ENCODE peak calls at places on chromosomes 5 and 9, in seven cellular contexts. I is cerebellum, F is Panc1, G is NCI-H1694 treated with DMSO at 0.1 percent for 48 hours, T is progenitor cell of endocrine pancreas, E is bronchial epithelial cell, N is putamen. O is an unnamed sample.

GRCh38 chr5:44390332-44390731 is 1.1 kb upstream of the FGF10 start:
- DNase-seq in N (no peak), T (no peak), E (no peak), G (no peak), I (no peak), F (no peak), O (no peak)

GRCh38 chr5:68335075-68335474 is 119.5 kb downstream of the PIK3R1 start:
- DNase-seq in I (no peak), F (no peak), E (no peak), G (no peak), T (no peak), N (no peak), O (no peak)

GRCh38 chr9:125239631-125240597 is 1.2 kb downstream of the HSPA5 start:
- DNase-seq in E (no peak), T (no peak), I (no peak), G (no peak), F (no peak), N (no peak), O (no peak)

GRCh38 chr5:65483474-65484346 is 2.0 kb upstream of the ADAMTS6 start:
- DNase-seq in T (no peak), N (peak; percentile 61), I (peak; percentile 13), F (peak; percentile 55), G (peak; percentile 75), E (peak; percentile 76), O (peak; percentile 65)

GRCh38 chr9:127188396-127188795 is 66.0 kb upstream of the ANGPTL2 start:
- DNase-seq in E (no peak), I (no peak), G (no peak), N (no peak), T (no peak), F (no peak), O (no peak)

GRCh38 chr9:110443146-110443877 is 105.6 kb upstream of the TXNDC8 start:
- DNase-seq in G (peak; percentile 90), N (no peak), I (no peak), F (no peak), T (no peak), E (peak; percentile 39), O (no peak)

GRCh38 chr5:39755986-39756385 is 331.2 kb upstream of the DAB2 start:
- DNase-seq in E (peak; percentile 74), F (peak; percentile 72), G (no peak), N (peak; percentile 17), I (no peak), T (no peak), O (no peak)

GRCh38 chr9:68643901-68644809 is 60.9 kb upstream of the PIP5K1B start:
- DNase-seq in N (no peak), G (no peak), I (no peak), F (no peak), T (no peak), E (no peak), O (no peak)

GRCh38 chr5:150286820-150287219 is 2.8 kb downstream of the CAMK2A start:
- DNase-seq in I (no peak), E (no peak), F (no peak), G (no peak), T (no peak), N (no peak), O (no peak)

GRCh38 chr5:56951946-56952691 is at the start of gene MIER3:
- DNase-seq in F (no peak), E (peak; percentile 49), N (peak; percentile 77), T (peak; percentile 66), I (peak; percentile 88), G (peak; percentile 31), O (peak; percentile 73)

GRCh38 chr9:78187763-78188495 is 47.9 kb upstream of the CEP78 start:
- DNase-seq in E (no peak), G (no peak), I (no peak), N (peak; percentile 38), T (no peak), F (no peak), O (no peak)

GRCh38 chr9:134595014-134595413 is 46.6 kb upstream of the COL5A1 start:
- DNase-seq in F (no peak), N (no peak), E (no peak), I (no peak), T (no peak), G (no peak), O (no peak)

GRCh38 chr5:10301842-10302610 is 5.7 kb downstream of the CMBL start:
- DNase-seq in E (peak; percentile 67), G (no peak), T (no peak), N (no peak), F (no peak), I (no peak), O (no peak)

GRCh38 chr5:61881821-61882220 is 424.2 kb upstream of the KIF2A start:
- DNase-seq in G (no peak), E (peak; percentile 49), N (peak; percentile 59), I (no peak), F (no peak), T (no peak), O (no peak)

GRCh38 chr9:87733273-87734054 is 7.5 kb downstream of the CTSL start:
- DNase-seq in N (no peak), E (no peak), G (no peak), I (no peak), F (no peak), T (no peak), O (no peak)

GRCh38 chr9:93667006-93667405 is 90.6 kb downstream of the PHF2 start:
- DNase-seq in T (no peak), I (no peak), N (no peak), E (no peak), F (no peak), G (no peak), O (no peak)

GRCh38 chr5:103402861-103403260 is 144.3 kb downstream of the MACIR start:
- DNase-seq in E (no peak), I (no peak), F (no peak), T (no peak), G (no peak), N (no peak), O (no peak)

GRCh38 chr5:172740483-172741205 is 30.4 kb downstream of the DUSP1 start:
- DNase-seq in F (no peak), I (no peak), G (peak; percentile 39), E (peak; percentile 90), T (no peak), N (no peak), O (no peak)

GRCh38 chr9:127422133-127422782 is 1.9 kb upstream of the ZNF79 start:
- DNase-seq in T (no peak), I (no peak), F (no peak), G (no peak), E (no peak), N (no peak), O (no peak)

GRCh38 chr9:138045541-138046490 is 168.2 kb downstream of the CACNA1B start:
- DNase-seq in I (peak; percentile 72), G (no peak), E (no peak), F (no peak), N (no peak), T (no peak), O (no peak)

GRCh38 chr5:76270214-76270613 is 132.9 kb upstream of the IQGAP2 start:
- DNase-seq in I (no peak), F (no peak), E (peak; percentile 83), G (no peak), N (no peak), T (no peak), O (no peak)

GRCh38 chr5:58022055-58022454 is 437.8 kb downstream of the PLK2 start:
- DNase-seq in F (no peak), E (no peak), I (no peak), N (no peak), G (no peak), T (no peak), O (no peak)

GRCh38 chr5:126594676-126595485 is at the start of gene ALDH7A1:
- DNase-seq in I (peak; percentile 85), G (peak; percentile 91), E (peak; percentile 75), T (peak; percentile 88), F (peak; percentile 77), N (peak; percentile 90), O (peak; percentile 6)

GRCh38 chr9:94714494-94714893 is 12.0 kb upstream of the AOPEP start:
- DNase-seq in F (no peak), N (no peak), T (no peak), E (no peak), G (no peak), I (no peak), O (no peak)

GRCh38 chr9:137192859-137193258 is 4.4 kb downstream of the SSNA1 start:
- DNase-seq in G (no peak), I (no peak), F (no peak), T (no peak), N (no peak), E (no peak), O (no peak)

GRCh38 chr5:150538007-150538917 is 30.3 kb downstream of the NDST1 start:
- DNase-seq in E (peak; percentile 44), G (no peak), F (no peak), N (no peak), T (no peak), I (no peak), O (no peak)

GRCh38 chr9:27548055-27548741 is 18.6 kb upstream of the MOB3B start:
- DNase-seq in I (peak; percentile 46), N (peak; percentile 70), F (no peak), E (peak; percentile 52), G (peak; percentile 61), T (no peak), O (peak; percentile 18)

GRCh38 chr5:57889558-57889957 is 406.9 kb upstream of the ACTBL2 start:
- DNase-seq in T (no peak), E (peak; percentile 98), N (no peak), I (no peak), G (no peak), F (peak; percentile 35), O (no peak)

GRCh38 chr5:15995206-15996052 is 184.2 kb downstream of the MARCHF11 start:
- DNase-seq in I (peak; percentile 8), F (peak; percentile 8), G (peak; percentile 83), E (peak; percentile 66), T (no peak), N (peak; percentile 11), O (no peak)

GRCh38 chr5:154190652-154191304 is at the start of gene GALNT10:
- DNase-seq in E (no peak), I (peak; percentile 75), T (peak; percentile 48), N (peak; percentile 65), F (no peak), G (peak; percentile 4), O (peak; percentile 83)

GRCh38 chr9:91680129-91680528 is 256.5 kb upstream of the NFIL3 start:
- DNase-seq in T (no peak), E (no peak), N (no peak), F (no peak), I (no peak), G (no peak), O (no peak)

GRCh38 chr9:15961217-15961616 is 408.4 kb downstream of the CCDC171 start:
- DNase-seq in F (no peak), T (no peak), E (no peak), G (no peak), N (no peak), I (no peak), O (no peak)

GRCh38 chr5:112682621-112683061 is 55.0 kb upstream of the APC start:
- DNase-seq in T (no peak), F (no peak), G (no peak), I (no peak), N (no peak), E (no peak), O (no peak)